ENCODE peak calls at places on chromosomes 7 and 10, in nine cellular contexts. Q, N, B, H, K, U, Y, E and J are unnamed samples.

GRCh38 chr7:77811895-77812685 is 13.5 kb downstream of the PHTF2 start:
- DNase-seq in Q (no peak), E (no peak), U (no peak), K (no peak), B (no peak), Y (no peak), H (no peak), N (no peak), J (no peak)

GRCh38 chr7:68700414-68700813 is 897.9 kb upstream of the AUTS2 start:
- DNase-seq in Y (no peak), E (no peak), Q (no peak), H (no peak), U (no peak), N (no peak), K (no peak), B (no peak), J (no peak)

GRCh38 chr7:4725014-4725951 is 43.2 kb downstream of the FOXK1 start:
- DNase-seq in B (no peak), H (peak), E (peak), Y (peak), Q (peak), U (peak), K (peak), N (peak), J (peak)

GRCh38 chr7:85622059-85622458 is 435.2 kb upstream of the SEMA3D start:
- DNase-seq in B (no peak), Y (no peak), E (no peak), H (no peak), N (no peak), Q (no peak), K (no peak), U (no peak), J (no peak)

GRCh38 chr7:50332241-50333176 is 28.0 kb downstream of the IKZF1 start:
- DNase-seq in N (no peak), Q (no peak), K (no peak), B (no peak), Y (no peak), E (no peak), H (no peak), U (no peak), J (no peak)

GRCh38 chr7:55484834-55485233 is 87.5 kb downstream of the VOPP1 start:
- DNase-seq in B (no peak), Q (no peak), K (no peak), E (no peak), N (no peak), U (no peak), H (peak), Y (no peak), J (no peak)

GRCh38 chr7:105015631-105015965 is 1.6 kb downstream of the KMT2E start:
- DNase-seq in N (no peak), B (peak), K (no peak), Q (peak), H (no peak), U (no peak), E (no peak), Y (no peak), J (no peak)

GRCh38 chr10:75058142-75058541 is 53.3 kb upstream of the SAMD8 start:
- DNase-seq in H (no peak), N (no peak), U (no peak), B (no peak), Q (no peak), K (no peak), Y (no peak), E (no peak), J (no peak)

GRCh38 chr10:28328346-28328745 is 25.5 kb upstream of the MPP7 start:
- DNase-seq in Y (no peak), Q (no peak), N (no peak), B (no peak), H (no peak), U (no peak), E (no peak), K (no peak), J (no peak)

GRCh38 chr7:96952974-96953391 is 52.4 kb upstream of the DLX6 start:
- DNase-seq in B (no peak), H (no peak), Y (no peak), E (no peak), U (no peak), K (no peak), Q (no peak), N (no peak), J (no peak)

GRCh38 chr7:25286756-25287155 is 58.5 kb upstream of the NPVF start:
- DNase-seq in K (no peak), N (no peak), Q (no peak), B (no peak), Y (no peak), U (no peak), H (no peak), E (no peak), J (no peak)

GRCh38 chr7:127933116-127933515 is 98.1 kb downstream of the LRRC4 start:
- DNase-seq in B (no peak), H (no peak), U (no peak), E (no peak), Y (no peak), Q (no peak), N (no peak), K (no peak), J (no peak)

GRCh38 chr10:46995234-46995633 is 84.0 kb downstream of the PTPN20 start:
- DNase-seq in Q (no peak), E (no peak), N (no peak), H (no peak), K (no peak), Y (no peak), U (no peak), B (no peak), J (no peak)

GRCh38 chr7:91242097-91242846 is 22.0 kb upstream of the FZD1 start:
- DNase-seq in B (no peak), Y (no peak), E (no peak), H (no peak), Q (no peak), N (no peak), U (no peak), K (no peak), J (no peak)

GRCh38 chr7:25669300-25669781 is 441.1 kb upstream of the NPVF start:
- DNase-seq in K (no peak), B (no peak), U (no peak), E (no peak), N (no peak), Y (no peak), H (no peak), Q (no peak), J (no peak)